ENCODE peak calls at places on chromosomes 4 and X, in five cellular contexts. O is putamen; B is activated CD4-positive, alpha-beta T cell treated with anti-CD3 and anti-CD28 coated beads, Interleukin-2, amount 50 U/mL, for 1 hour; F is body of pancreas; X is NCI-H1092. E is an unnamed sample.

GRCh38 chrX:120560405-120560841 is 339 bp downstream of the CUL4B start:
- DNase-seq in O (no peak), B (peak; percentile 24), F (peak; percentile 50), X (no peak), E (no peak)

GRCh38 chr4:186840771-186841301 is 117.2 kb upstream of the FAT1 start:
- DNase-seq in O (no peak), B (no peak), F (no peak), X (no peak), E (no peak)

GRCh38 chr4:145347684-145348083 is 134.0 kb upstream of the SMAD1 start:
- DNase-seq in O (peak; percentile 62), B (no peak), F (no peak), X (no peak), E (no peak)

GRCh38 chrX:41971346-41971745 is 48.0 kb upstream of the CASK start:
- DNase-seq in O (no peak), B (no peak), F (no peak), X (no peak), E (no peak)

GRCh38 chr4:138671106-138671505 is 344.5 kb upstream of the NOCT start:
- DNase-seq in O (no peak), B (no peak), F (no peak), X (no peak), E (no peak)

GRCh38 chrX:56764975-56765791 is 36.1 kb downstream of the NBDY start:
- DNase-seq in O (no peak), B (no peak), F (no peak), X (no peak), E (no peak)

GRCh38 chr4:152992027-152992426 is 55.9 kb downstream of the FHDC1 start:
- DNase-seq in O (no peak), B (no peak), F (no peak), X (no peak), E (no peak)

GRCh38 chr4:127698789-127699200 is 31.4 kb upstream of the SLC25A31 start:
- DNase-seq in O (peak; percentile 35), B (no peak), F (no peak), X (no peak), E (no peak)

GRCh38 chr4:11631416-11631815 is 202.7 kb upstream of the HS3ST1 start:
- DNase-seq in O (no peak), B (no peak), F (no peak), X (no peak), E (no peak)

GRCh38 chrX:119236599-119237525 is 777 bp downstream of the PGRMC1 start:
- DNase-seq in O (peak; percentile 22), B (peak; percentile 13), F (peak; percentile 62), X (peak; percentile 20), E (peak; percentile 16)

GRCh38 chrX:130385520-130385919 is at the start of gene GPR119:
- DNase-seq in O (no peak), B (no peak), F (peak; percentile 21), X (no peak), E (no peak)

GRCh38 chr4:183831689-183832088 is 73.4 kb upstream of the STOX2 start:
- DNase-seq in O (no peak), B (no peak), F (no peak), X (no peak), E (no peak)

GRCh38 chr4:5708171-5708828 is at the start of gene EVC2:
- DNase-seq in O (no peak), B (peak; percentile 5), F (peak; percentile 71), X (no peak), E (peak; percentile 12)

GRCh38 chr4:1476140-1476513 is 69.9 kb upstream of the NKX1-1 start:
- DNase-seq in O (no peak), B (no peak), F (no peak), X (no peak), E (no peak)

GRCh38 chr4:19776021-19776459 is 475.7 kb upstream of the SLIT2 start:
- DNase-seq in O (no peak), B (no peak), F (no peak), X (peak; percentile 32), E (no peak)

GRCh38 chrX:9369802-9370291 is 95.0 kb upstream of the TBL1X start:
- DNase-seq in O (no peak), B (no peak), F (no peak), X (no peak), E (no peak)

GRCh38 chr4:22473268-22473667 is 42.6 kb downstream of the ADGRA3 start:
- DNase-seq in O (no peak), B (no peak), F (no peak), X (no peak), E (no peak)

GRCh38 chr4:123284166-123284565 is 112.4 kb upstream of the SPRY1 start:
- DNase-seq in O (no peak), B (no peak), F (no peak), X (no peak), E (no peak)

GRCh38 chr4:144646523-144647094 is 653 bp downstream of the HHIP start:
- DNase-seq in O (peak; percentile 63), B (no peak), F (peak; percentile 38), X (no peak), E (peak; percentile 73)

GRCh38 chrX:132592880-132593279 is 104.0 kb upstream of the MBNL3 start:
- DNase-seq in O (no peak), B (peak; percentile 0), F (peak; percentile 26), X (peak; percentile 79), E (peak; percentile 20)

GRCh38 chrX:109856974-109857373 is 123.9 kb upstream of the ACSL4 start:
- DNase-seq in O (peak; percentile 3), B (no peak), F (no peak), X (no peak), E (peak; percentile 9)

GRCh38 chr4:110533940-110534339 is 58.0 kb downstream of the ENPEP start:
- DNase-seq in O (no peak), B (no peak), F (no peak), X (no peak), E (no peak)

GRCh38 chr4:153844144-153844543 is 55.3 kb upstream of the SFRP2 start:
- DNase-seq in O (no peak), B (no peak), F (no peak), X (no peak), E (no peak)

GRCh38 chrX:47581731-47582647 is at the start of gene TIMP1:
- DNase-seq in O (no peak), B (peak; percentile 76), F (peak; percentile 70), X (no peak), E (peak; percentile 21)

GRCh38 chr4:154164931-154165839 is 326.4 kb downstream of the DCHS2 start:
- DNase-seq in O (no peak), B (no peak), F (no peak), X (no peak), E (no peak)

GRCh38 chrX:55057691-55058249 is 17.1 kb upstream of the PAGE2B start:
- DNase-seq in O (peak; percentile 18), B (peak; percentile 25), F (peak; percentile 52), X (peak; percentile 36), E (peak; percentile 40)

GRCh38 chr4:184275766-184276165 is 58.1 kb upstream of the ENPP6 start:
- DNase-seq in O (no peak), B (no peak), F (no peak), X (no peak), E (no peak)

GRCh38 chr4:100188829-100189228 is 1.4 kb downstream of the DDIT4L start:
- DNase-seq in O (peak; percentile 51), B (no peak), F (peak; percentile 17), X (no peak), E (no peak)

GRCh38 chr4:184476660-184477059 is 2.3 kb upstream of the IRF2 start:
- DNase-seq in O (peak; percentile 24), B (peak; percentile 19), F (no peak), X (no peak), E (no peak)

GRCh38 chr4:186839122-186840037 is 115.7 kb upstream of the FAT1 start:
- DNase-seq in O (no peak), B (no peak), F (no peak), X (no peak), E (no peak)

GRCh38 chr4:43223820-43224219 is 331.3 kb downstream of the GRXCR1 start:
- DNase-seq in O (no peak), B (no peak), F (no peak), X (no peak), E (no peak)

GRCh38 chr4:110869862-110870577 is 247.1 kb upstream of the PITX2 start:
- DNase-seq in O (no peak), B (no peak), F (no peak), X (no peak), E (no peak)

GRCh38 chrX:150856101-150856500 is 42.4 kb downstream of the CD99L2 start:
- DNase-seq in O (no peak), B (no peak), F (no peak), X (no peak), E (no peak)

GRCh38 chr4:89469512-89469911 is 161.9 kb upstream of the GPRIN3 start:
- DNase-seq in O (no peak), B (no peak), F (no peak), X (no peak), E (no peak)

GRCh38 chrX:20382518-20383291 is 116.0 kb upstream of the RPS6KA3 start:
- DNase-seq in O (no peak), B (no peak), F (no peak), X (no peak), E (no peak)

GRCh38 chrX:17814059-17814458 is 47.0 kb downstream of the RAI2 start:
- DNase-seq in O (no peak), B (no peak), F (no peak), X (no peak), E (no peak)

GRCh38 chrX:7941390-7942042 is 14.3 kb upstream of the PNPLA4 start:
- DNase-seq in O (peak; percentile 11), B (no peak), F (peak; percentile 38), X (peak; percentile 1), E (no peak)